ENCODE peak calls at places on chromosomes 6 and 20, in five cellular contexts. P, V, B, O and Q are unnamed samples.
A peak's percentile ranks its signal among the peaks of the same experiment; 100 is the strongest.

GRCh38 chr6:8066108-8066507 is 1.9 kb upstream of the BLOC1S5 start:
- DNase-seq in P (no peak), V (no peak), B (no peak), O (no peak), Q (no peak)

GRCh38 chr6:161418458-161418945 is 144.6 kb upstream of the AGPAT4 start:
- DNase-seq in P (no peak), V (no peak), B (no peak), O (peak; percentile 40), Q (peak; percentile 73)

GRCh38 chr6:112780498-112781096 is 433.5 kb downstream of the RFPL4B start:
- DNase-seq in P (no peak), V (peak; percentile 52), B (peak; percentile 76), O (no peak), Q (peak; percentile 85)

GRCh38 chr6:144156991-144157390 is 6.7 kb downstream of the STX11 start:
- DNase-seq in P (no peak), V (no peak), B (no peak), O (no peak), Q (no peak)

GRCh38 chr20:64056639-64056888 is 6.4 kb upstream of the TCEA2 start:
- DNase-seq in P (no peak), V (no peak), B (no peak), O (no peak), Q (no peak)

GRCh38 chr20:58260006-58260405 is 31.6 kb upstream of the ANKRD60 start:
- DNase-seq in P (no peak), V (no peak), B (no peak), O (no peak), Q (no peak)

GRCh38 chr20:41887500-41887899 is 269.3 kb upstream of the CHD6 start:
- DNase-seq in P (no peak), V (no peak), B (no peak), O (no peak), Q (no peak)

GRCh38 chr20:63626424-63627128 is at the start of gene GMEB2:
- DNase-seq in P (peak; percentile 73), V (peak; percentile 75), B (peak; percentile 86), O (no peak), Q (peak; percentile 77)

GRCh38 chr6:145468534-145468933 is 266.8 kb downstream of the EPM2A start:
- DNase-seq in P (no peak), V (no peak), B (no peak), O (no peak), Q (no peak)

GRCh38 chr6:41159415-41160082 is 3.4 kb downstream of the TREM2 start:
- DNase-seq in P (no peak), V (no peak), B (no peak), O (no peak), Q (no peak)

GRCh38 chr20:17749979-17750721 is 50.4 kb downstream of the BANF2 start:
- DNase-seq in P (no peak), V (peak; percentile 82), B (peak; percentile 67), O (no peak), Q (no peak)

GRCh38 chr6:24376875-24377274 is 19.0 kb upstream of the DCDC2 start:
- DNase-seq in P (no peak), V (no peak), B (no peak), O (no peak), Q (no peak)

GRCh38 chr6:30075094-30075986 is at the start of gene RNF39:
- DNase-seq in P (no peak), V (no peak), B (no peak), O (no peak), Q (peak; percentile 19)

GRCh38 chr6:113690255-113690956 is 166.7 kb upstream of the MARCKS start:
- DNase-seq in P (no peak), V (no peak), B (no peak), O (no peak), Q (peak; percentile 13)

GRCh38 chr6:42403831-42404230 is 47.9 kb downstream of the TRERF1 start:
- DNase-seq in P (no peak), V (no peak), B (no peak), O (no peak), Q (no peak)

GRCh38 chr20:8932192-8933150 is 136.4 kb upstream of the PLCB4 start:
- DNase-seq in P (no peak), V (no peak), B (no peak), O (no peak), Q (no peak)

GRCh38 chr6:43628392-43629103 is 516 bp downstream of the GTPBP2 start:
- DNase-seq in P (peak; percentile 45), V (peak; percentile 63), B (peak; percentile 80), O (peak; percentile 49), Q (peak; percentile 50)

GRCh38 chr6:106168097-106168888 is 82.2 kb downstream of the PRDM1 start:
- DNase-seq in P (no peak), V (no peak), B (no peak), O (no peak), Q (no peak)

GRCh38 chr6:70257874-70258273 is 45.0 kb downstream of the COL9A1 start:
- DNase-seq in P (no peak), V (no peak), B (no peak), O (no peak), Q (no peak)

GRCh38 chr6:78308025-78308424 is 559.3 kb upstream of the IRAK1BP1 start:
- DNase-seq in P (no peak), V (no peak), B (no peak), O (no peak), Q (no peak)

GRCh38 chr20:33672426-33673114 is 1.7 kb downstream of the NECAB3 start:
- DNase-seq in P (no peak), V (peak; percentile 27), B (no peak), O (no peak), Q (no peak)

GRCh38 chr6:156309017-156309416 is 468.2 kb upstream of the ARID1B start:
- DNase-seq in P (no peak), V (no peak), B (no peak), O (no peak), Q (no peak)

GRCh38 chr6:1027109-1027794 is 284.6 kb upstream of the FOXQ1 start:
- DNase-seq in P (no peak), V (no peak), B (no peak), O (no peak), Q (no peak)

GRCh38 chr6:70312165-70312564 is 9.3 kb upstream of the COL9A1 start:
- DNase-seq in P (no peak), V (no peak), B (no peak), O (no peak), Q (peak; percentile 22)

GRCh38 chr20:56259948-56260347 is 11.4 kb downstream of the MC3R start:
- DNase-seq in P (no peak), V (no peak), B (no peak), O (no peak), Q (no peak)

GRCh38 chr6:167829513-167829912 is 2.8 kb downstream of the AFDN start:
- DNase-seq in P (no peak), V (no peak), B (no peak), O (no peak), Q (no peak)

GRCh38 chr20:51529758-51530157 is 12.8 kb downstream of the NFATC2 start:
- DNase-seq in P (peak; percentile 64), V (no peak), B (no peak), O (no peak), Q (no peak)

GRCh38 chr6:105890521-105891244 is 195.5 kb upstream of the PRDM1 start:
- DNase-seq in P (no peak), V (no peak), B (no peak), O (no peak), Q (no peak)

GRCh38 chr20:59955131-59955796 is 3.0 kb upstream of the CDH26 start:
- DNase-seq in P (no peak), V (no peak), B (no peak), O (no peak), Q (peak; percentile 62)

GRCh38 chr20:29318871-29319461 is 1938.5 kb upstream of the DEFB115 start:
- DNase-seq in P (no peak), V (no peak), B (no peak), O (no peak), Q (no peak)

GRCh38 chr20:49037962-49038387 is 8.1 kb upstream of the CSE1L start:
- DNase-seq in P (no peak), V (no peak), B (no peak), O (peak; percentile 54), Q (no peak)

GRCh38 chr6:75280131-75280855 is 4.3 kb downstream of the TMEM30A start:
- DNase-seq in P (no peak), V (no peak), B (no peak), O (no peak), Q (no peak)

GRCh38 chr20:34315236-34315635 is 12.1 kb upstream of the AHCY start:
- DNase-seq in P (no peak), V (no peak), B (no peak), O (no peak), Q (no peak)

GRCh38 chr6:132446136-132446535 is 44.9 kb upstream of the MOXD1 start:
- DNase-seq in P (no peak), V (no peak), B (no peak), O (no peak), Q (no peak)

DNA sequence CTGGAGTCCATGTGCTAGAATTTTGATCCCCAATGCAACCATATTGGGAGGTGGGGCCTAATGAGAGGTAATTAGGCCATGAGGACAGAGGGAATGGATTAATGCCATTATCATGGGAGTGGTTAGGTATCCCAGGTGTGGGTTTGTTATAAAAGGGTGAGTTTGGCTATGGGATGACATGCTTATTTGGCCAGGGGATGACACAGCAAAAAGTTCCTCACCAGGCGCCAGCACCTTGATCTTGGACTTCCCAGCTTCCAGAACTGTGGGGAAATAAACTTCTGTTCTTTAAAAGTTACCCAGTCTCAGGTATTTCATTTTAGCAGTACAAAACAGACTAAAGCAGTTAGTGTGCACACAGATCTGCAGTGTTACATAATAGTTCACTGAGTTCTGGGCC is 84.1 kb downstream of the ADGB start:
- DNase-seq in P (no peak), V (no peak), B (no peak), O (no peak), Q (no peak)
- H3K4me1 ChIP-seq in P (no peaks in the 10 kb centered on the region), V (no peaks in the 10 kb centered on the region), B (no peaks in the 10 kb centered on the region), O (no peaks in the 10 kb centered on the region), Q (no peaks in the 10 kb centered on the region)

GRCh38 chr6:139457482-139457881 is 83.0 kb upstream of the CITED2 start:
- DNase-seq in P (no peak), V (no peak), B (no peak), O (no peak), Q (no peak)
- H3K4me3 ChIP-seq in P (no peak overlapping the region), V (no peak overlapping the region), B (no peak overlapping the region), O (no peak overlapping the region), Q (no peak overlapping the region)

GRCh38 chr6:110877569-110877968 is 3.0 kb downstream of the AMD1 start:
- DNase-seq in P (no peak), V (no peak), B (no peak), O (no peak), Q (no peak)

GRCh38 chr6:110881929-110882629 is 7.5 kb downstream of the AMD1 start:
- DNase-seq in P (no peak), V (no peak), B (no peak), O (no peak), Q (no peak)

GRCh38 chr6:110882824-110883554 is 8.4 kb downstream of the AMD1 start:
- DNase-seq in P (no peak), V (no peak), B (no peak), O (no peak), Q (no peak)

GRCh38 chr6:110878751-110879539 is 4.4 kb downstream of the AMD1 start:
- DNase-seq in P (peak; percentile 28), V (no peak), B (no peak), O (peak; percentile 41), Q (peak; percentile 60)

GRCh38 chr6:110880651-110881050 is 6.1 kb downstream of the AMD1 start:
- DNase-seq in P (no peak), V (no peak), B (no peak), O (no peak), Q (no peak)
- H3K27me3 ChIP-seq in P (no peaks in the 10 kb centered on the region), V (no peaks in the 10 kb centered on the region), B (no peaks in the 10 kb centered on the region), O (no peaks in the 10 kb centered on the region), Q (no peaks in the 10 kb centered on the region)

GRCh38 chr6:100487638-100488037 is 22.9 kb upstream of the SIM1 start:
- DNase-seq in P (no peak), V (no peak), B (no peak), O (no peak), Q (no peak)
- H3K4me1 ChIP-seq in P (no peaks in the 10 kb centered on the region), V (no peaks in the 10 kb centered on the region), B (no peaks in the 10 kb centered on the region), O (no peaks in the 10 kb centered on the region), Q (no peaks in the 10 kb centered on the region)